ENCODE peak calls at places on chromosome 18, in six cellular contexts. W is mesendoderm, X is H1, A is mesenchymal stem cell, R is neuronal stem cell, I is IMR-90. B is an unnamed sample.

GRCh38 chr18:77147418-77147852 is 14.9 kb upstream of the MBP start:
- DNase-seq in W (no peak), X (no peak), A (peak), R (no peak), I (peak), B (no peak)

GRCh38 chr18:69567813-69568488 is 167.3 kb downstream of the DOK6 start:
- DNase-seq in W (peak), X (no peak), A (no peak), R (no peak), I (no peak), B (no peak)

GRCh38 chr18:39946623-39947061 is 2008.4 kb upstream of the PIK3C3 start:
- DNase-seq in W (peak), X (no peak), A (peak), R (no peak), I (peak), B (peak)

GRCh38 chr18:33812186-33812585 is 234.2 kb downstream of the ASXL3 start:
- DNase-seq in W (no peak), X (no peak), A (no peak), R (no peak), I (no peak), B (no peak)

GRCh38 chr18:67428148-67428547 is 88.4 kb downstream of the DSEL start:
- DNase-seq in W (no peak), X (no peak), A (no peak), R (no peak), I (peak), B (no peak)

GRCh38 chr18:1003499-1003898 is 98.8 kb downstream of the ADCYAP1 start:
- DNase-seq in W (no peak), X (no peak), A (no peak), R (no peak), I (no peak), B (no peak)

GRCh38 chr18:37247499-37248161 is 318.0 kb downstream of the CELF4 start:
- DNase-seq in W (no peak), X (no peak), A (no peak), R (no peak), I (no peak), B (no peak)

GRCh38 chr18:68448736-68449135 is 266.2 kb downstream of the TMX3 start:
- DNase-seq in W (no peak), X (no peak), A (peak), R (no peak), I (peak), B (no peak)

GRCh38 chr18:57397440-57397839 is 37.7 kb upstream of the ONECUT2 start:
- DNase-seq in W (peak), X (no peak), A (peak), R (no peak), I (peak), B (no peak)

GRCh38 chr18:32362484-32362883 is 108.2 kb downstream of the GAREM1 start:
- DNase-seq in W (no peak), X (no peak), A (no peak), R (no peak), I (peak), B (no peak)

GRCh38 chr18:55406374-55407045 is 181.5 kb downstream of the TCF4 start:
- DNase-seq in W (no peak), X (no peak), A (no peak), R (no peak), I (no peak), B (no peak)

GRCh38 chr18:616380-616995 is 19.7 kb downstream of the CLUL1 start:
- DNase-seq in W (peak), X (no peak), A (peak), R (no peak), I (peak), B (no peak)

GRCh38 chr18:79439201-79440023 is 43.7 kb downstream of the NFATC1 start:
- DNase-seq in W (no peak), X (no peak), A (no peak), R (no peak), I (peak), B (no peak)

GRCh38 chr18:70195014-70195614 is 10.4 kb downstream of the RTTN start:
- DNase-seq in W (no peak), X (no peak), A (no peak), R (no peak), I (no peak), B (no peak)

GRCh38 chr18:62716679-62717058 is 1.3 kb downstream of the PHLPP1 start:
- DNase-seq in W (peak), X (no peak), A (peak), R (peak), I (no peak), B (peak)

GRCh38 chr18:77165489-77166415 is 33.2 kb upstream of the MBP start:
- DNase-seq in W (no peak), X (no peak), A (no peak), R (no peak), I (no peak), B (no peak)

GRCh38 chr18:59763541-59764136 is 66.4 kb upstream of the CCBE1 start:
- DNase-seq in W (no peak), X (no peak), A (no peak), R (no peak), I (peak), B (no peak)

GRCh38 chr18:59764281-59764680 is 67.1 kb upstream of the CCBE1 start:
- DNase-seq in W (no peak), X (no peak), A (no peak), R (no peak), I (no peak), B (no peak)

GRCh38 chr18:59767732-59768131 is 70.5 kb upstream of the CCBE1 start:
- DNase-seq in W (no peak), X (no peak), A (no peak), R (no peak), I (peak), B (no peak)

GRCh38 chr18:59765343-59765742 is 68.1 kb upstream of the CCBE1 start:
- DNase-seq in W (no peak), X (no peak), A (no peak), R (no peak), I (no peak), B (no peak)

DNA sequence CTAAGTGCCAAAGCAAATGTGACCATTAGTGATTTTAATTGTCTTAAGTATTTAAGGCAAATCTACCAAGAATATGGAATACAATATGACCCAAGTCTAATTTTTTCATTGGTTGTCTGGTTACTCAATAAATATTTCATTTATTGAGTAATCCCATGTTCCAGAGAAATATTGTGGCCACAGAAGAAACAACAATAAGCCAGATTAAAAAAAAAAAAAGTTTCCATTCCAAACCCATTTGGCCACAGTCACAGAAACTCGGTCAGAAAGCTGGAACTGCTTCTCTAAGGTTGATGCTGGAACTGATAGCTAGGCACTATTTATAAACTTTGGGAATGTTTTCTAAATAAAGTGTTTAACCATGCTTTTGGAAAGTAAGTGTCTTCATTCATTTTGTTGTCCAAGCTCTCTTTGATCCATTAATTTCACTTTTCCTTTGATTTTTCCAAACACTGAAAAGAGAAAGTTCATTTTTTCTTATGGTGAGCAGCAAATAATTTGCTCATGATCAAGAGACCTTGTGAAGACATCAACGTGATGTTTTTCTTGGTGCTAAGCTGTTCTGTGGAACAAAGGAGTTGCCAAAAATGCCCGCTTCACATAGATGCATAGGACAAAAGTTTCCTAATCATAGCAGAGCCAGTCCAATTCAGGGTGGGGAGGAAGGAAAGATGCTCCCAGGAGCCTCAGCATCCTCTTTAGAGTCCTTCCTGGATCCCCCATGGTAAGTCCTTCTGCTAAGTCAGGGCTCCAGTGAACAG is 72.1 kb upstream of the CCBE1 start:
- DNase-seq in W (no peak), X (no peak), A (no peak), R (no peak), I (peak), B (no peak)
- H2BK15ac ChIP-seq in W (no peak), X (no peak), A (no peak), R (no peak), I (peak), B (no peak)

DNA sequence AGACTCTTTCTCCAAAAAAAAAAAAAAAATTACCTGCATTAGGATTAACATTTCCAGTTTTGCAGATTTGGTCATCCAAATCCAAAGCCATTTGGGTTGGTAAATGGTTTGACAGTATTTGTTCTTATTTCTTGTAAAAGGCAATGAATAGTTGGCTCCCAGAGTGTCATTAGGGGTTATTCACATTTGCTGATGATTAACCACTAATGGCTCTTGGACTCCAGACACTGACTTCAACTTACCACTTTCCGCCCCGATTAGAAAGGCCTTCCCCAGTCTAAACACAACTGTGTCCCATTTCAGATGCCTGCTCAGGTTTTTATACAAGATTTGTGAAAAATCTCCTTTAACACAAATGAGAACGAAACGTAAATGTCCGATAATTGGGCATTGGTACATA is 9.6 kb upstream of the TGIF1 start:
- DNase-seq in W (no peak), X (no peak), A (no peak), R (no peak), I (no peak), B (no peak)
- H2BK15ac ChIP-seq in W (no peak), X (no peak), A (no peak), R (no peak), I (no peak), B (no peak)

GRCh38 chr18:74147779-74148542 is at the start of the genes FBXO15 and TIMM21:
- DNase-seq in W (peak), X (peak), A (peak), R (peak), I (peak), B (peak)

GRCh38 chr18:74147491-74147778 is 199 bp downstream of the FBXO15 start:
- DNase-seq in W (no peak), X (no peak), A (no peak), R (no peak), I (no peak), B (no peak)

GRCh38 chr18:74148543-74149070 is 284 bp downstream of the TIMM21 start:
- DNase-seq in W (no peak), X (no peak), A (no peak), R (no peak), I (no peak), B (no peak)

GRCh38 chr18:74142251-74142650 is 5.4 kb downstream of the FBXO15 start:
- DNase-seq in W (no peak), X (no peak), A (no peak), R (no peak), I (peak), B (no peak)

DNA sequence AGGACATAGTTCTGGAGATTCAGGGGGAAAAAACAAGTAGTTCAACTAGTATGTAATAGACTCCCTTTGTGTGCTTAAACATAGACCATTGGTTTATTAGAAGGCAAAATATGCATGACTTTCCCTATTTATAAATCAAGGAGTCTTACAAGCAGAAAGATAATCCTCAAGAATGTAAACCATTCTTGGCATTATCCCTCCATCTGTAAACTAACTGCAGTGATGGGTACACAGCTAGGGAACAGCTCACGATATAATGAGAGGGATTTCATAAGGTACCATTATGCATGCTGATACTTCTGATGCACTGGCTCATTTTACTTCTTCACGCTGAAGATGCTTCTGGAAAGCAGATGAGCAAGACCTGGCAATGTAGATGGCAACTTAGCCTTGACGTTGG is 878 bp downstream of the FBXO15 start:
- DNase-seq in W (no peak), X (no peak), A (peak), R (no peak), I (peak), B (no peak)
- H2BK15ac ChIP-seq in W (no peak), X (no peak), A (no peak), R (no peak), I (peak), B (no peak)

GRCh38 chr18:29309352-29309751 is 1132.4 kb upstream of the CDH2 start:
- DNase-seq in W (peak), X (no peak), A (peak), R (no peak), I (no peak), B (no peak)

GRCh38 chr18:29301048-29301447 is 1124.1 kb upstream of the CDH2 start:
- DNase-seq in W (no peak), X (no peak), A (no peak), R (no peak), I (no peak), B (no peak)

GRCh38 chr18:29307231-29307630 is 1130.3 kb upstream of the CDH2 start:
- DNase-seq in W (no peak), X (no peak), A (peak), R (no peak), I (peak), B (no peak)

DNA sequence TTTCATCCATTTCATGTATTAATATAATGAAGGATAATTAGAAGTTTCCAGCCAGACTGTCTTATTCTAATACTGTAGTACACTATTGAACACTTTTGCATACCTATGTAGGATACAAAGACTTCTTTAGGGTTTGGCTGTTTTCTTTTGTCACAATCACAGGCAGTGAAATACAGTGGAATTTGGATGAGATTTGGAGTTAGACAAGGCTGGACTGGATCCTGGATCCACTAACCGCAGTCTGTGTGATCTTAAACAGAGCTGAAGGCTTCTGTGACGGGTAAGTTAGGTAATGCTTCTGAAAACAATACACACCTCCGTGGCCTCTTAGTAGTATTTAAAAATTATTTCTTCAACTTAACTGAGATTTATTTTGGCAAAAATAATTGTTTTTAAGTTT is 1128.6 kb upstream of the CDH2 start:
- DNase-seq in W (no peak), X (no peak), A (no peak), R (no peak), I (no peak), B (no peak)
- H2BK15ac ChIP-seq in W (no peak), X (no peak), A (no peak), R (no peak), I (no peak), B (no peak)

GRCh38 chr18:11004951-11005350 is 144.4 kb downstream of the PIEZO2 start:
- DNase-seq in W (no peak), X (no peak), A (no peak), R (no peak), I (no peak), B (no peak)

GRCh38 chr18:11004294-11004693 is 145.1 kb downstream of the PIEZO2 start:
- DNase-seq in W (no peak), X (no peak), A (peak), R (no peak), I (peak), B (no peak)

GRCh38 chr18:11002277-11002676 is 147.1 kb downstream of the PIEZO2 start:
- DNase-seq in W (peak), X (no peak), A (peak), R (no peak), I (no peak), B (no peak)

GRCh38 chr18:11005528-11005927 is 143.8 kb downstream of the PIEZO2 start:
- DNase-seq in W (peak), X (no peak), A (peak), R (peak), I (peak), B (no peak)

DNA sequence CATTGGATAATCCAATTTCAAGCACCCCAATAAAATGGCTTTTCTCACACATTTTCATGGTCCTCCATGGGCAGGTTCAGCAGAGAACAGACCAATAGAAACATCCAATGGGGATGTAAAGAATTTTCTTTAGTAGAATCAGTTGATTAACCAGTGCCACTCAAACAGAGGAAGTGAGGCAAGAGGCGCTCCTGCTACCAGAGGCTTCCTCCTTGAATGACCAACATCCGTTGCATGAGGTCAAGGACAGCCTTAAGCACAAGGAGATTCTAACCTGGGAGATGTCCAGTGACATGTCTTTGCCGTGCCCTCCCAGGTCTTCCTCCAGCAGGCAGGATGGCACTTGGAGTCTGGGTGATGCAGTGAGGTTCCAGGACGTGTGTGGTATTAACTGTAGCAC is 146.6 kb downstream of the PIEZO2 start:
- DNase-seq in W (no peak), X (no peak), A (peak), R (no peak), I (no peak), B (no peak)
- H2BK15ac ChIP-seq in W (no peak), X (no peak), A (no peak), R (no peak), I (peak), B (no peak)

GRCh38 chr18:2086439-2086838 is 484.9 kb downstream of the METTL4 start:
- DNase-seq in W (no peak), X (no peak), A (no peak), R (no peak), I (no peak), B (no peak)

GRCh38 chr18:2089416-2089815 is 481.9 kb downstream of the METTL4 start:
- DNase-seq in W (no peak), X (no peak), A (no peak), R (no peak), I (no peak), B (no peak)

GRCh38 chr18:2083691-2084090 is 487.6 kb downstream of the METTL4 start:
- DNase-seq in W (peak), X (no peak), A (no peak), R (no peak), I (no peak), B (peak)

GRCh38 chr18:2091937-2092336 is 479.4 kb downstream of the METTL4 start:
- DNase-seq in W (peak), X (no peak), A (no peak), R (no peak), I (no peak), B (no peak)

DNA sequence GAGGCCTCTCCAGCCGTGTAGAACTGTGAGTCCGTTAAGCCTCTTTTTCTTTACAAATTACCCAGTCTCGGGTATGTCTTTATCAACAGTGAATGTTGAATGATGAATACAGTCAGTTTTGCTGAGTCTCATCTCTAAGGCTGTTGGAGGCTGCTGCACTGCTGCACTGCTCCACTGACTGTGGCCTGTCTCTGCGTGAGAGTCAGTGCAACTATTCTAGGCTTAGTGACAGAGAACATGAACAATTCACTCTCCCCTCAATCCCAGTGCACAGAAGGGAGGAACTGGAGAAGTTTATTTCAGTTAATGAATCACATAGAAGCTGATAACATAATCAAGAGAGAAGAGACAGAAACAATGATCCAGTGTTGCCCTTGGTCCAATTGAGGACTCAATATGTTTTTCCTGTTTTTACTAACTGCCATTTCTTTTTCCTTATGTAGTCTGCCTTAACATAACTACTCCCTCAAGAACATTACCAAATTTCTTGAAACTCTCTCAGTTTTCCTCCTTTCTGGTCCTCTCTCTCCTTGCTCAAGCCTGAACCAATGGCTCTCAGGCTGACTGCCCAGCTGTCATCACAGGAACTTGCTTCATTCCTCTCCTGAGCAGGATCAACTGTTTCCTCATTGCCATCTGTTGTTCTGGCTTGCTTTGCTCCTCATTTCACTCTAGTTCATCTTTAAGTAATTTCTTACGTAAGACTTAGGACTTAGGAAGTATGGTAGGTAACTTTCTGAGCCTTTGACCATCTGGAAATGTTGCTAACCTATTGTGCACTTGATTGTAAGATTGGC is 483.2 kb downstream of the METTL4 start:
- DNase-seq in W (no peak), X (no peak), A (peak), R (no peak), I (no peak), B (no peak)
- H2BK15ac ChIP-seq in W (no peak), X (no peak), A (no peak), R (no peak), I (no peak), B (no peak)

GRCh38 chr18:58992301-58993231 is 127.9 kb downstream of the ZNF532 start:
- DNase-seq in W (no peak), X (no peak), A (no peak), R (no peak), I (no peak), B (no peak)
- H2BK15ac ChIP-seq in W (no peak), X (no peak), A (no peak), R (no peak), I (peak), B (no peak)

DNA sequence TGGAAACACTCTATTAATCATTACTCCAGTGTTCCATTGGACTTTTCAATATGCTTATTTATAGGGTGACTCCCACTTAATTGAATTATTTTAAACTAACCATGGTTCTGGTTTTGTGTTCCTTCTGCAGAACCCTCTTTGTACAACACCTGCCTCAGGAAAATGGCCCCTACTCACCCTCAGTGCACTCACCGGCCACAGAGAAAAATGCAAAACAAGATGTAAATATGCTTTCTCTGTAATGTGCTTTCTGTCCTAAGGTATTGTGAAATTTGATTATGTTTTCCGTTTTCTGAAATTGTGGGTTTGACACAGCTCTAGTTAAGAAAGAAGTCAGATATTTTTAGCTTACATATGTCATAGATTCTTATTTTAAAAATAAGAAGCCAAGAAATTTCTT is 357.7 kb upstream of the SMIM21 start:
- DNase-seq in W (no peak), X (no peak), A (no peak), R (no peak), I (no peak), B (no peak)
- H2BK15ac ChIP-seq in W (no peak), X (no peak), A (no peak), R (no peak), I (no peak), B (no peak)